ENCODE peak calls at places on chromosome 6, in six cellular contexts. One of them, this sample, is unnamed.
A peak's percentile ranks its signal among the peaks of the same experiment; 100 is the strongest.

GRCh38 chr6:42402184-42402583 is 49.5 kb downstream of the TRERF1 start:
- DNase-seq in left cardiac atrium: no peak
- DNase-seq in prostate gland: no peak
- DNase-seq in A549: no peak
- DNase-seq in astrocyte of the spinal cord: peak; percentile 48
- DNase-seq in EL: peak; percentile 47
- DNase-seq in this sample: no peak

GRCh38 chr6:43129434-43130194 is 41.5 kb upstream of the SRF start:
- DNase-seq in A549: peak; percentile 37
- DNase-seq in astrocyte of the spinal cord: no peak
- DNase-seq in left cardiac atrium: no peak
- DNase-seq in EL: peak; percentile 61
- DNase-seq in prostate gland: no peak
- DNase-seq in this sample: no peak

GRCh38 chr6:13044896-13045295 is 283.4 kb downstream of the TBC1D7 start:
- DNase-seq in left cardiac atrium: no peak
- DNase-seq in prostate gland: no peak
- DNase-seq in astrocyte of the spinal cord: no peak
- DNase-seq in A549: no peak
- DNase-seq in EL: no peak
- DNase-seq in this sample: no peak

GRCh38 chr6:88301888-88302768 is 136.0 kb upstream of the CNR1 start:
- DNase-seq in A549: no peak
- DNase-seq in astrocyte of the spinal cord: no peak
- DNase-seq in prostate gland: no peak
- DNase-seq in EL: no peak
- DNase-seq in left cardiac atrium: no peak
- DNase-seq in this sample: no peak

GRCh38 chr6:106692112-106692822 is 62.9 kb downstream of the QRSL1 start:
- DNase-seq in A549: peak; percentile 31
- DNase-seq in left cardiac atrium: no peak
- DNase-seq in EL: peak; percentile 43
- DNase-seq in astrocyte of the spinal cord: peak; percentile 77
- DNase-seq in prostate gland: peak; percentile 61
- DNase-seq in this sample: no peak

GRCh38 chr6:49632712-49633111 is 3.9 kb downstream of the RHAG start:
- DNase-seq in EL: no peak
- DNase-seq in A549: no peak
- DNase-seq in astrocyte of the spinal cord: no peak
- DNase-seq in left cardiac atrium: no peak
- DNase-seq in prostate gland: no peak
- DNase-seq in this sample: no peak

GRCh38 chr6:12990162-12990561 is 273.6 kb downstream of the PHACTR1 start:
- DNase-seq in left cardiac atrium: no peak
- DNase-seq in A549: no peak
- DNase-seq in astrocyte of the spinal cord: no peak
- DNase-seq in prostate gland: no peak
- DNase-seq in EL: no peak
- DNase-seq in this sample: no peak

GRCh38 chr6:93799226-93799625 is 379.9 kb upstream of the EPHA7 start:
- DNase-seq in left cardiac atrium: no peak
- DNase-seq in EL: no peak
- DNase-seq in astrocyte of the spinal cord: peak; percentile 52
- DNase-seq in prostate gland: no peak
- DNase-seq in A549: no peak
- DNase-seq in this sample: no peak

GRCh38 chr6:42901538-42901957 is 14.3 kb upstream of the PTCRA start:
- DNase-seq in astrocyte of the spinal cord: peak; percentile 83
- DNase-seq in A549: peak; percentile 41
- DNase-seq in prostate gland: peak; percentile 84
- DNase-seq in EL: peak; percentile 87
- DNase-seq in left cardiac atrium: peak; percentile 87
- DNase-seq in this sample: peak; percentile 86

GRCh38 chr6:79377830-79378460 is 143.5 kb upstream of the HMGN3 start:
- DNase-seq in astrocyte of the spinal cord: peak; percentile 41
- DNase-seq in EL: no peak
- DNase-seq in prostate gland: no peak
- DNase-seq in left cardiac atrium: peak; percentile 26
- DNase-seq in A549: no peak
- DNase-seq in this sample: no peak

GRCh38 chr6:150992682-150993081 is 127.2 kb downstream of the MTHFD1L start:
- DNase-seq in EL: no peak
- DNase-seq in prostate gland: no peak
- DNase-seq in left cardiac atrium: no peak
- DNase-seq in A549: no peak
- DNase-seq in astrocyte of the spinal cord: no peak
- DNase-seq in this sample: no peak

GRCh38 chr6:129623008-129623732 is 86.8 kb downstream of the ARHGAP18 start:
- DNase-seq in EL: no peak
- DNase-seq in astrocyte of the spinal cord: no peak
- DNase-seq in A549: no peak
- DNase-seq in left cardiac atrium: no peak
- DNase-seq in prostate gland: no peak
- DNase-seq in this sample: no peak

GRCh38 chr6:151141685-151142084 is 98.1 kb upstream of the AKAP12 start:
- DNase-seq in astrocyte of the spinal cord: no peak
- DNase-seq in EL: peak; percentile 22
- DNase-seq in left cardiac atrium: peak; percentile 30
- DNase-seq in prostate gland: peak; percentile 13
- DNase-seq in A549: no peak
- DNase-seq in this sample: no peak

GRCh38 chr6:3841711-3842565 is 7.2 kb upstream of the FAM50B start:
- DNase-seq in prostate gland: no peak
- DNase-seq in left cardiac atrium: no peak
- DNase-seq in EL: peak; percentile 93
- DNase-seq in astrocyte of the spinal cord: peak; percentile 52
- DNase-seq in A549: no peak
- DNase-seq in this sample: no peak

GRCh38 chr6:81749704-81750103 is 2.8 kb downstream of the TENT5A start:
- DNase-seq in A549: no peak
- DNase-seq in prostate gland: no peak
- DNase-seq in left cardiac atrium: no peak
- DNase-seq in astrocyte of the spinal cord: no peak
- DNase-seq in EL: peak; percentile 50
- DNase-seq in this sample: no peak

GRCh38 chr6:52376763-52377162 is 14.8 kb downstream of the PAQR8 start:
- DNase-seq in A549: no peak
- DNase-seq in EL: no peak
- DNase-seq in astrocyte of the spinal cord: no peak
- DNase-seq in prostate gland: no peak
- DNase-seq in left cardiac atrium: no peak
- DNase-seq in this sample: no peak

GRCh38 chr6:2669067-2669710 is 81.5 kb downstream of the MYLK4 start:
- DNase-seq in left cardiac atrium: no peak
- DNase-seq in prostate gland: no peak
- DNase-seq in astrocyte of the spinal cord: no peak
- DNase-seq in A549: no peak
- DNase-seq in EL: no peak
- DNase-seq in this sample: no peak

GRCh38 chr6:78561015-78561414 is 306.3 kb upstream of the IRAK1BP1 start:
- DNase-seq in astrocyte of the spinal cord: no peak
- DNase-seq in prostate gland: no peak
- DNase-seq in EL: peak; percentile 15
- DNase-seq in left cardiac atrium: no peak
- DNase-seq in A549: no peak
- DNase-seq in this sample: no peak

GRCh38 chr6:84026721-84027164 is 6.8 kb upstream of the MRAP2 start:
- DNase-seq in EL: no peak
- DNase-seq in A549: no peak
- DNase-seq in left cardiac atrium: no peak
- DNase-seq in astrocyte of the spinal cord: no peak
- DNase-seq in prostate gland: no peak
- DNase-seq in this sample: no peak

GRCh38 chr6:108027594-108027993 is 46.9 kb downstream of the OSTM1 start:
- DNase-seq in astrocyte of the spinal cord: no peak
- DNase-seq in left cardiac atrium: no peak
- DNase-seq in A549: no peak
- DNase-seq in EL: peak; percentile 13
- DNase-seq in prostate gland: no peak
- DNase-seq in this sample: no peak

GRCh38 chr6:21740719-21741118 is 147.2 kb downstream of the SOX4 start:
- DNase-seq in prostate gland: no peak
- DNase-seq in astrocyte of the spinal cord: peak; percentile 72
- DNase-seq in EL: no peak
- DNase-seq in A549: no peak
- DNase-seq in left cardiac atrium: no peak
- DNase-seq in this sample: no peak

GRCh38 chr6:107917468-107918375 is 40.3 kb downstream of the SEC63 start:
- DNase-seq in left cardiac atrium: no peak
- DNase-seq in A549: no peak
- DNase-seq in EL: no peak
- DNase-seq in prostate gland: no peak
- DNase-seq in astrocyte of the spinal cord: no peak
- DNase-seq in this sample: no peak

GRCh38 chr6:147903321-147903720 is 394.8 kb downstream of the SAMD5 start:
- DNase-seq in A549: no peak
- DNase-seq in astrocyte of the spinal cord: no peak
- DNase-seq in prostate gland: no peak
- DNase-seq in EL: no peak
- DNase-seq in left cardiac atrium: no peak
- DNase-seq in this sample: no peak

GRCh38 chr6:137880633-137881521 is 13.8 kb downstream of the TNFAIP3 start:
- DNase-seq in EL: no peak
- DNase-seq in prostate gland: no peak
- DNase-seq in astrocyte of the spinal cord: no peak
- DNase-seq in left cardiac atrium: no peak
- DNase-seq in A549: no peak
- DNase-seq in this sample: no peak

GRCh38 chr6:168133186-168133585 is 54.2 kb upstream of the FRMD1 start:
- DNase-seq in EL: peak; percentile 62
- DNase-seq in A549: no peak
- DNase-seq in left cardiac atrium: peak; percentile 60
- DNase-seq in astrocyte of the spinal cord: peak; percentile 54
- DNase-seq in prostate gland: no peak
- DNase-seq in this sample: peak; percentile 66

GRCh38 chr6:100379386-100379785 is 85.3 kb downstream of the SIM1 start:
- DNase-seq in EL: no peak
- DNase-seq in A549: no peak
- DNase-seq in prostate gland: no peak
- DNase-seq in left cardiac atrium: no peak
- DNase-seq in astrocyte of the spinal cord: no peak
- DNase-seq in this sample: no peak

GRCh38 chr6:159929819-159930218 is 39.0 kb downstream of the MAS1 start:
- DNase-seq in left cardiac atrium: no peak
- DNase-seq in EL: no peak
- DNase-seq in prostate gland: no peak
- DNase-seq in astrocyte of the spinal cord: no peak
- DNase-seq in A549: no peak
- DNase-seq in this sample: no peak

GRCh38 chr6:18432180-18432579 is 45.0 kb downstream of the RNF144B start:
- DNase-seq in EL: peak; percentile 60
- DNase-seq in A549: no peak
- DNase-seq in prostate gland: no peak
- DNase-seq in left cardiac atrium: no peak
- DNase-seq in astrocyte of the spinal cord: peak; percentile 69
- DNase-seq in this sample: no peak

GRCh38 chr6:158941246-158941645 is 58.8 kb downstream of the RSPH3 start:
- DNase-seq in prostate gland: no peak
- DNase-seq in left cardiac atrium: no peak
- DNase-seq in astrocyte of the spinal cord: no peak
- DNase-seq in A549: no peak
- DNase-seq in EL: no peak
- DNase-seq in this sample: no peak

GRCh38 chr6:112176175-112176574 is 78.2 kb downstream of the LAMA4 start:
- DNase-seq in EL: no peak
- DNase-seq in A549: no peak
- DNase-seq in astrocyte of the spinal cord: no peak
- DNase-seq in left cardiac atrium: no peak
- DNase-seq in prostate gland: no peak
- DNase-seq in this sample: no peak

GRCh38 chr6:143397229-143398222 is 53.0 kb downstream of the ADAT2 start:
- DNase-seq in left cardiac atrium: peak; percentile 68
- DNase-seq in astrocyte of the spinal cord: peak; percentile 92
- DNase-seq in EL: peak; percentile 73
- DNase-seq in A549: peak; percentile 22
- DNase-seq in prostate gland: peak; percentile 68
- DNase-seq in this sample: peak; percentile 85

GRCh38 chr6:101402618-101403002 is 9.1 kb downstream of the GRIK2 start:
- DNase-seq in A549: no peak
- DNase-seq in prostate gland: no peak
- DNase-seq in astrocyte of the spinal cord: no peak
- DNase-seq in left cardiac atrium: peak; percentile 49
- DNase-seq in EL: peak; percentile 4
- DNase-seq in this sample: no peak

GRCh38 chr6:132614554-132614953 is 9.5 kb downstream of the TAAR2 start:
- DNase-seq in prostate gland: no peak
- DNase-seq in EL: no peak
- DNase-seq in A549: no peak
- DNase-seq in left cardiac atrium: no peak
- DNase-seq in astrocyte of the spinal cord: no peak
- DNase-seq in this sample: no peak

GRCh38 chr6:138682722-138683521 is 90.6 kb upstream of the CCDC28A start:
- DNase-seq in astrocyte of the spinal cord: peak; percentile 87
- DNase-seq in A549: no peak
- DNase-seq in left cardiac atrium: peak; percentile 34
- DNase-seq in EL: no peak
- DNase-seq in prostate gland: no peak
- DNase-seq in this sample: no peak